ENCODE peak calls at places on chromosomes 2 and 18, in five cellular contexts. T is coronary artery; B is CD8-positive, alpha-beta memory T cell; L is colonic mucosa; P is uterus. E is an unnamed sample.

GRCh38 chr2:27262379-27263286 is at the start of gene SLC30A3:
- DNase-seq in B (peak), P (peak), L (peak), T (no peak), E (peak)

GRCh38 chr2:144198116-144198515 is 321.8 kb downstream of the ZEB2 start:
- DNase-seq in P (no peak), L (no peak), T (no peak), B (no peak), E (no peak)

GRCh38 chr2:108363048-108363899 is 14.5 kb upstream of the SULT1C4 start:
- DNase-seq in L (no peak), B (no peak), P (no peak), T (no peak), E (no peak)

GRCh38 chr2:200619275-200619674 is 33.5 kb downstream of the AOX1 start:
- DNase-seq in P (no peak), B (no peak), T (no peak), L (no peak), E (no peak)

GRCh38 chr2:96811916-96812315 is 4.2 kb upstream of the CNNM3 start:
- DNase-seq in P (peak), B (no peak), T (no peak), L (no peak), E (no peak)

GRCh38 chr18:73407506-73407905 is 539.7 kb upstream of the NETO1 start:
- DNase-seq in T (no peak), L (no peak), B (no peak), P (no peak), E (no peak)

GRCh38 chr18:25298853-25299274 is 53.1 kb downstream of the ZNF521 start:
- DNase-seq in P (peak), L (no peak), T (no peak), B (no peak), E (no peak)

GRCh38 chr2:205590759-205591158 is 91.5 kb upstream of the NRP2 start:
- DNase-seq in P (no peak), T (no peak), L (no peak), B (no peak), E (no peak)

GRCh38 chr2:10918661-10919414 is 7.1 kb downstream of the KCNF1 start:
- DNase-seq in T (no peak), L (peak), P (no peak), B (no peak), E (no peak)

GRCh38 chr2:60550984-60551240 is 2.5 kb downstream of the BCL11A start:
- DNase-seq in B (no peak), P (no peak), T (no peak), L (no peak), E (no peak)

GRCh38 chr2:60552851-60553495 is 481 bp downstream of the BCL11A start:
- DNase-seq in T (no peak), B (no peak), P (no peak), L (no peak), E (peak)

GRCh38 chr2:60553496-60553991 is at the start of gene BCL11A:
- DNase-seq in B (no peak), L (peak), P (no peak), T (no peak), E (peak)

GRCh38 chr2:60551241-60552095 is 2.0 kb downstream of the BCL11A start:
- DNase-seq in L (peak), B (no peak), P (no peak), T (no peak), E (peak)

GRCh38 chr2:60552096-60552850 is 1.2 kb downstream of the BCL11A start:
- DNase-seq in P (no peak), B (no peak), T (no peak), L (no peak), E (peak)
- H3K27ac ChIP-seq in P (no peak), B (no peak), T (no peak), L (peak), E (peak)

DNA sequence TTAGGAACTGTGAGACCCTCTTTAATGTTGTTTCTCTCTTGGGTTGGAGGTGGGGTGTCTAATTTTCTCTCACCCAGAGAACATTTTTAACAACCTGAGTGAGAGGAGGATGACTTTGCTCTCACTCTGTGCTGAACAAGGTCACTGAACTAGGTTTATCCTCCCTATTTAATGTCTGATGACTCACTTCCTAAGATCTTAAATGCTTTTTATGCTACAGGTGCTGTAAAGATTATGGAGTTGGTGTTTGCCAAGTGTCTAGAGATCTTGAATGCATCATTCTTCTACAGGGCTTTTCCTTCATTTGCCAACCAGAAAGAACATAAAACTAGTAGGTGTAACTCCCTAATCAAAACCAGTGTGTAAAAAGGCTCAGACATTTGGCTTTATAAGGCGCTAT is 350.6 kb upstream of the ETAA1 start:
- DNase-seq in P (no peak), T (no peak), L (no peak), B (no peak), E (no peak)
- H3K27ac ChIP-seq in P (no peak), T (no peak), L (no peak), B (no peak), E (no peak)

GRCh38 chr2:234677758-234678538 is 181.1 kb upstream of the ARL4C start:
- DNase-seq in L (no peak), B (no peak), P (no peak), T (no peak), E (no peak)

GRCh38 chr2:234679766-234680687 is 183.1 kb upstream of the ARL4C start:
- DNase-seq in T (no peak), L (no peak), B (no peak), P (peak), E (no peak)

GRCh38 chr2:234676859-234677450 is 180.1 kb upstream of the ARL4C start:
- DNase-seq in L (no peak), T (no peak), B (no peak), P (no peak), E (no peak)

GRCh38 chr2:234679151-234679765 is 182.4 kb upstream of the ARL4C start:
- DNase-seq in T (no peak), B (no peak), P (no peak), L (no peak), E (no peak)

DNA sequence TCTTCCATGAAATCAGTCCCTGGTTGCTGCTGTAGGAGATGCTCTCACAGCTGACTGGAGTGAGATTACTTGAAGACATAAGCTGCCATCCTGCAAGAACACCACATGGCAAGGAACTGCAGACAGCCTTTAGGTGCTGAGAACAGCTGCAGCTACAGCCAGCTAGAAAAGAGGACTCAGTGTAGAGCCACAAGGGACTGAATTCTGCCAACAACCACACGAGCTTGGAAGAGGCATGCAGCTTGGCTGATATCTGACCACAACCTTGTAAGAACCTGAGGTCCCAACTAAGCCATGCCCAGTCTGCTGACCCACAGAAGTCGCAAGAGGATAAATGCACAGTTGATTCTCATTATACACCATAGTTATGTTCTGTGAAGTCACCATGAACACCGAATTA is 181.8 kb upstream of the ARL4C start:
- DNase-seq in B (no peak), P (no peak), T (no peak), L (no peak), E (no peak)
- H3K27ac ChIP-seq in B (no peak), P (no peak), T (no peak), L (no peak), E (no peak)

GRCh38 chr2:150469706-150470105 is 17.8 kb downstream of the RND3 start:
- DNase-seq in T (no peak), P (no peak), L (no peak), B (no peak), E (no peak)
- H3K27ac ChIP-seq in T (no peak), P (no peak), L (no peak), B (no peak), E (no peak)

DNA sequence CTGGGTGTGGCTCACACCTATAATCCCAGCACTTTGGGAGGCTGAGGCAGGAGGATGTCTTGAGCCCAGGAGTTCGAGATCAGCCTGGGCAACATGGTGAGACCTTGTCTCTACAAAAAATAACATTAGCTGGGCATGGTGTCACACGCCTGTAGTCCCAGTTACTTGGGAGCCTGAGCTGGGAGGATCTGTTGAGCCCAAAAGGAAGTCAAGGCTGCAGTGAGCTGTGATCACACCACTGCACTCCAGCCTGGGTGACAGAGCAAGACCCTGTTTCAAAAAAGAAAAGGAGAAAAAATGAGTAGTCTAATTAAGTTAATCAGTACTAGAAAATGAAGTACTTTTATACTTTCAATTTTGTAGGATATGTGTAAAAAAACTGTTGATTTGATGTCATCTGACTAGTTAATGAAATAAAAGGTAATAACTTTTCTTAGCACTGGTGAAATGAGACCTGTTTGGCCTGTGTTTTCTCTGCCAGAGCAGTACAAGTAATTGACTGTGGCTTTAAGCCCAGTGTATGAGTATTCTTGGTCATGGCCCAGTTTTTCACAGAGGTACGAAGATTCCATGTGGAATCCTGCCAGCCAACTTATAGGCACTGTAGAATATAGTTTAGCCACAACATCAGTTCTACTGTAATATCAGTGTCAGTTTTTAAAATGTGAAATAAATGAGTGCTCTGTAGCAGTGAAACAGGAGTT is 35.8 kb downstream of the MFSD6 start:
- DNase-seq in L (no peak), B (no peak), P (no peak), T (no peak), E (no peak)
- H3K27ac ChIP-seq in L (no peak), B (no peak), P (peak), T (no peak), E (no peak)

GRCh38 chr18:23263551-23264235 is 128.4 kb downstream of the CABLES1 start:
- DNase-seq in B (no peak), L (no peak), T (no peak), P (no peak), E (no peak)

GRCh38 chr18:23268641-23269040 is 133.4 kb downstream of the CABLES1 start:
- DNase-seq in L (no peak), T (no peak), B (no peak), P (no peak), E (no peak)

GRCh38 chr18:23266717-23267446 is 131.6 kb downstream of the CABLES1 start:
- DNase-seq in P (no peak), T (no peak), L (no peak), B (no peak), E (no peak)

GRCh38 chr18:23267447-23267776 is 132.1 kb downstream of the CABLES1 start:
- DNase-seq in P (no peak), L (no peak), B (no peak), T (no peak), E (no peak)

DNA sequence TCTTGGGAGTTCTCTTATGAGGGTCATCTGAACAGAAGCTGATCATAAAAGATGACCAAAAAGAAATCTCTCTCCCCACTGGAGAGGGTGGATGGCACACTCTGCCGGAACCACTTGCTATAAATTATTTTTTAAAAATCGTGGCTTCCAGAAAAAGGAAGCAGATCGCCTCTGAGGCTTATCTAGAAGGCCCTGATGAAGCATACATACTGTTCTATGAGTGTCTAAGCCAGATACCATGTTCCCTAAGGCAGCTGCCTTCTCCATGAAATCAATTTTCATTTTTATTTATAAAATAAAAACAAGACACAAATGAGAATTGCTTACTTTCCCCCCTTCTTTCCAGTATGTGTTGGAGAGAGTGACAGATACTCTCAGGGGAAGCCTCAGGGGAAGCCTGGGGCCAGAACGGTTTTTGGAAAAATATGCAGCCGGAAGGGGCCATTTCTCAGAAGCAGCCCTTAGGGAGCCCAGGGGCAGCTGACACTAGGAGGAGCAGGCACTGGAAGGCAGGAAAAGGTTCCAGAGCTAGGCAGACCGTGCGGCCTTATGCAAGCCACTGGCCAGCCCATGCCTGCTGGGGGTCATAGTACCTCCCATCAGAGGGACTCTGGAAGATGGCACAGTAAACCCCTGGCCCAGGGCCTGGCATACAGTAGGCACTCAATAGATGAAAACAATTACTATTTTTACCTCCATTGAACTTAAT is 130.6 kb downstream of the CABLES1 start:
- DNase-seq in B (no peak), T (no peak), L (no peak), P (no peak), E (no peak)
- H3K27ac ChIP-seq in B (no peak), T (peak), L (no peak), P (no peak), E (no peak)